ENCODE peak calls at places on chromosomes 12 and 14, in five cellular contexts. One of them, this sample, is unnamed.

GRCh38 chr12:75816892-75817291 is 214.7 kb downstream of the PHLDA1 start:
- DNase-seq in left ventricle myocardium inferior: no peak
- DNase-seq in lower leg skin: no peak
- DNase-seq in IMR-90: peak; percentile 79
- DNase-seq in heart left ventricle: no peak
- DNase-seq in this sample: no peak

GRCh38 chr12:109154485-109155438 is 38.4 kb downstream of the ACACB start:
- DNase-seq in left ventricle myocardium inferior: peak; percentile 88
- DNase-seq in lower leg skin: peak; percentile 95
- DNase-seq in IMR-90: peak; percentile 53
- DNase-seq in heart left ventricle: peak; percentile 86
- DNase-seq in this sample: no peak

GRCh38 chr12:111398530-111398929 is 7.2 kb upstream of the SH2B3 start:
- DNase-seq in left ventricle myocardium inferior: no peak
- DNase-seq in lower leg skin: no peak
- DNase-seq in IMR-90: no peak
- DNase-seq in heart left ventricle: no peak
- DNase-seq in this sample: no peak

GRCh38 chr12:94134226-94134795 is 14.1 kb upstream of the PLXNC1 start:
- DNase-seq in left ventricle myocardium inferior: no peak
- DNase-seq in lower leg skin: no peak
- DNase-seq in IMR-90: peak; percentile 62
- DNase-seq in heart left ventricle: no peak
- DNase-seq in this sample: no peak

GRCh38 chr12:64175254-64175945 is 46.7 kb downstream of the KICS2 start:
- DNase-seq in left ventricle myocardium inferior: no peak
- DNase-seq in lower leg skin: no peak
- DNase-seq in IMR-90: no peak
- DNase-seq in heart left ventricle: no peak
- DNase-seq in this sample: no peak

GRCh38 chr14:52150162-52150561 is 81.3 kb upstream of the NID2 start:
- DNase-seq in left ventricle myocardium inferior: no peak
- DNase-seq in lower leg skin: no peak
- DNase-seq in IMR-90: no peak
- DNase-seq in heart left ventricle: no peak
- DNase-seq in this sample: no peak

GRCh38 chr12:58342736-58343135 is 401.4 kb downstream of the ATP23 start:
- DNase-seq in left ventricle myocardium inferior: no peak
- DNase-seq in lower leg skin: no peak
- DNase-seq in IMR-90: no peak
- DNase-seq in heart left ventricle: no peak
- DNase-seq in this sample: no peak

GRCh38 chr14:98907981-98908544 is 363.9 kb downstream of the BCL11B start:
- DNase-seq in left ventricle myocardium inferior: no peak
- DNase-seq in lower leg skin: no peak
- DNase-seq in IMR-90: no peak
- DNase-seq in heart left ventricle: no peak
- DNase-seq in this sample: no peak

GRCh38 chr14:106506901-106507305 is 980.5 kb downstream of the TMEM121 start:
- DNase-seq in left ventricle myocardium inferior: no peak
- DNase-seq in lower leg skin: no peak
- DNase-seq in IMR-90: no peak
- DNase-seq in heart left ventricle: no peak
- DNase-seq in this sample: no peak

GRCh38 chr14:61769893-61770292 is 7.7 kb downstream of the SNAPC1 start:
- DNase-seq in left ventricle myocardium inferior: no peak
- DNase-seq in lower leg skin: no peak
- DNase-seq in IMR-90: no peak
- DNase-seq in heart left ventricle: no peak
- DNase-seq in this sample: no peak

GRCh38 chr12:47302111-47302597 is 222.4 kb upstream of the AMIGO2 start:
- DNase-seq in left ventricle myocardium inferior: no peak
- DNase-seq in lower leg skin: no peak
- DNase-seq in IMR-90: no peak
- DNase-seq in heart left ventricle: no peak
- DNase-seq in this sample: no peak

DNA sequence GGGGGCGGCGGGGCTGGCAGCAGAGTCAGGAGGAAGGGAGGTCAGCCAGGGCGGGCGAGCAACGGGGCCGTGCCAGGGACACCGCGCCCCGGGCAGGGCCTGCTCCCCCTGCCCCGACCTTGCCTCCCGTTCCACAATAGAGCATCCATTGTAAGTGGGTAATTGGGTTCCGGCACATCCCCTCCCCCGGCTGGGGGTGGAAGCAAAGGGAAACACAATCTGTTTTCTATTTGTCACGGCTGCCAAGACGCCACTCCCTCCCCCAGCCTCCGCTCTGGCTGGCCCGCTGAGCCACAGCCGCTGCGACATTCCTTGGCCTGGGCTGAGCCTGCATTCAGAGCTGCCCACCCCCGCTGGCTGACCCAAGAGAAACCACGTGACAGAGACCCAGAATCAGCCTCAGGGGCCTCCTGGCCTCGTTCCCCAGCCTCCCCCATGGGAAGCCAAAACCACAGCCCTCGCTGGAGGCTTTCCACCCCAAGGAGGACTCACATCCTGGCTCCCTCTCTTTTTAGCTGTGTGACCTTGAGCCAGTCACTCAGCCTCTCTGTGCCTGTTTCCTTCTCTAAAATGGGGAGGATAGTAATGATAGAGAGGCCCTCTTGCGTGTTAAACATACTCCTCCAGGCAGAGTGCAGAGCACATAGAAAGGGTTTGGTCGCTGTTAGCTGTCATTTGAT is 117.6 kb downstream of the SCARB1 start:
- DNase-seq in left ventricle myocardium inferior: peak; percentile 95
- DNase-seq in lower leg skin: peak; percentile 99
- DNase-seq in IMR-90: peak; percentile 81
- DNase-seq in heart left ventricle: peak; percentile 95
- DNase-seq in this sample: peak; percentile 78
- H3K4me3 ChIP-seq in left ventricle myocardium inferior: peak overlapping the region; percentile 28
- H3K4me3 ChIP-seq in lower leg skin: no peak overlapping the region
- H3K4me3 ChIP-seq in IMR-90: no peak overlapping the region
- H3K4me3 ChIP-seq in heart left ventricle: peak overlapping the region; percentile 19
- H3K4me3 ChIP-seq in this sample: no peak overlapping the region

DNA sequence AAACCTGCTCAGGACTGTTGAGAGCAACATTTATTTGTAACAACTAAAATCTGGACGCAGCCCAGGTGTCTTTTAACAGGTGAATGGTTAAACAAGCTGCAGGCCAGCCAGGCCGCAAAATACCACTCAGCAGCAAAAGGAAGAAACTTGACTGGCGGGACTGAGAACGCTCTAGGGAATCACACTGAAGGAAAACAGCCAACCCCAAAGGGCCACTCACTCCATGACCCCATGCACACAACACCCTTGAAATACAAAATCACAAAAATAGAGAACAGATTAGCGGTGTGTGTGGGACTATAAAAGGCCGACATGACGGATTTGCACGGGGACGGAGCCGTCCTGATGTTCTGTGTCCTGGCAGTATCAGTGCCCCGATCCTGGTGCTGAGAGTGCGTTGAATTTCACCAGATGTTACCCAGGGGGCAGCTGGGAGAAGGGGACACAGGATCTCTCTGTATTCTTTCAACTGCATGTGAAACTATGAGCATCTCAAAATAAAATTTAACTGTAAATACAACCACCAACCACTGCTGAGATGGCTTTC is 23.0 kb downstream of the VPS37B start:
- DNase-seq in left ventricle myocardium inferior: no peak
- DNase-seq in lower leg skin: peak; percentile 79
- DNase-seq in IMR-90: no peak
- DNase-seq in heart left ventricle: no peak
- DNase-seq in this sample: no peak
- H3K4me3 ChIP-seq in left ventricle myocardium inferior: peak overlapping the region; percentile 60
- H3K4me3 ChIP-seq in lower leg skin: no peak overlapping the region
- H3K4me3 ChIP-seq in IMR-90: no peak overlapping the region
- H3K4me3 ChIP-seq in heart left ventricle: peak overlapping the region; percentile 47
- H3K4me3 ChIP-seq in this sample: no peak overlapping the region

DNA sequence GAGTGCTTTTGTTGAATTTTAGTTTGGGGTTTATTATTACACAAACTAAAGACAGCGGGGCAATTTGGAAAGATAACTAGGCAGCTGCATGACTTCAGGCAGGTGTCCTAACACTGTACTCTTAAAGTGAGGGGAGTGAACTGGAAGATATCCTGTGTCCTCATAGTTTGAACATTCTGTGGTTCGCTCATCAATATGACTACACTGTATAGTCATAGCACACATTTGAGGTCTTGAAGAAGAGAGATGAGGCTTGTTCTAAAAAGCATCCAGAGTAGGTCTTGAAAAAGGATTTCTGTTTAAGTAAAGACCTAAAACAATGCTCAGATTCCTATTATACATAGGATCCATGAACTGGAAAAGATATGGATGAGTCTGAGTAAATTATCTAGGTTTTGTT is 1.8 kb upstream of the MAP3K9 start:
- DNase-seq in left ventricle myocardium inferior: no peak
- DNase-seq in lower leg skin: no peak
- DNase-seq in IMR-90: peak; percentile 8
- DNase-seq in heart left ventricle: no peak
- DNase-seq in this sample: no peak
- H3K4me3 ChIP-seq in left ventricle myocardium inferior: no peak overlapping the region
- H3K4me3 ChIP-seq in lower leg skin: no peak overlapping the region
- H3K4me3 ChIP-seq in IMR-90: no peak overlapping the region
- H3K4me3 ChIP-seq in heart left ventricle: no peak overlapping the region
- H3K4me3 ChIP-seq in this sample: no peak overlapping the region

DNA sequence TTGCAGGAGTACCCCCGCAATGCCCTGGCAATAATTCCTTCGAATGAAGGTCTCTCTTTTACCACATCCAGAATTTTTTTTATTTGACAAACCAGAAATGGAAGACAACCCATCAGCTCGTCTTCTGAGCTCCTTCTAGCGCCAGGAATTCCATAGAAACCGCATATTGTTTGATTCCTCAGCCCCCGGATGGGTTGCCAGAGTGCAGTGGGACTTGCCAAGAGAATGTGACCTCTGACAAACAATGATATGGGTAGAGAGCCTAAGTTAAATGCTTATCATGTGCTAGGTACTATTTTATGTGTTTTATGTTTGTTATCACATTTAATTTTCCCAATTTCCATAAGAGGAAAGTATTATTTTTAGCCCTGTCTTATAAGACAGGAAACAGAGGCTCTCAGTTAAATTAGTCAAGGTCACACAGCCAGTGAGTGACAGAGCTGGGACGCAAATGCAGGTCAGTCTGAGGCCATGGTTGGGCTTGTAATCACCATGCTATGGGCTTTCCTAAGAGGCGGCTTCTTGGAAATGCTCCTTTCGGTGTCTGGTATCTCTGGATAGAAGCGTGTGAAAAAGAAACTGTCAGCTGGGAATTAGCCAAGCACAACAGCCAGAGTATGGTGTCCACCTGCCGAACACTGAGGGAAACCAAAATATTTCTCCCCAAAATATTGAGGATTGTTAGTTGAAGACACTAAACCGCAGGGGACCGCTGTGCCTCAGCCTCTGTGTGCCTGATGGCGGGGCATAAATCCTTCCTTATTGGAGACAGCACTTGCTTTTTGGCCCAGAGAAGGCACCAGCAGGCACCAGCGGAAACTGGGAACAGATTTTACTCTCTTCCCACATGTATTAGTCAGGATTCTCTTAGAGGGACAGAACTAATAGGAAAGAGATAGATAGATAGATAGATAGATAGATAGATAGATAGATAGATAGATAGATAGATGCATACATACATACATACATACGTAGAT is 29.4 kb upstream of the ETFBKMT start:
- DNase-seq in left ventricle myocardium inferior: peak; percentile 25
- DNase-seq in lower leg skin: no peak
- DNase-seq in IMR-90: peak; percentile 55
- DNase-seq in heart left ventricle: peak; percentile 69
- DNase-seq in this sample: peak; percentile 32
- H3K4me3 ChIP-seq in left ventricle myocardium inferior: peak overlapping the region; percentile 37
- H3K4me3 ChIP-seq in lower leg skin: no peak overlapping the region
- H3K4me3 ChIP-seq in IMR-90: no peak overlapping the region
- H3K4me3 ChIP-seq in heart left ventricle: no peak overlapping the region
- H3K4me3 ChIP-seq in this sample: no peak overlapping the region

This sample was measured in skeletal muscle cell.